ENCODE peak calls at places on chromosomes 2 and 18, in seven cellular contexts. One of them, this sample, is unnamed.

GRCh38 chr2:171807130-171807529 is 86.9 kb downstream of the SLC25A12 start:
- DNase-seq in foreskin fibroblast: no peak
- DNase-seq in caudate nucleus: no peak
- DNase-seq in GDM1: peak; percentile 6
- DNase-seq in ovary: no peak
- DNase-seq in AG04450: no peak
- DNase-seq in thoracic aorta: no peak
- DNase-seq in this sample: no peak

GRCh38 chr18:48572402-48573126 is 33.7 kb downstream of the CTIF start:
- DNase-seq in foreskin fibroblast: no peak
- DNase-seq in caudate nucleus: no peak
- DNase-seq in GDM1: no peak
- DNase-seq in ovary: no peak
- DNase-seq in AG04450: no peak
- DNase-seq in thoracic aorta: no peak
- DNase-seq in this sample: no peak

GRCh38 chr2:226720948-226721347 is 78.7 kb downstream of the IRS1 start:
- DNase-seq in foreskin fibroblast: no peak
- DNase-seq in caudate nucleus: no peak
- DNase-seq in GDM1: no peak
- DNase-seq in ovary: no peak
- DNase-seq in AG04450: no peak
- DNase-seq in thoracic aorta: no peak
- DNase-seq in this sample: no peak

GRCh38 chr2:201363857-201364560 is 6.9 kb upstream of the FLACC1 start:
- DNase-seq in foreskin fibroblast: peak; percentile 35
- DNase-seq in caudate nucleus: no peak
- DNase-seq in GDM1: peak; percentile 47
- DNase-seq in ovary: no peak
- DNase-seq in AG04450: no peak
- DNase-seq in thoracic aorta: no peak
- DNase-seq in this sample: no peak

GRCh38 chr18:35588995-35589394 is 7.5 kb downstream of the GALNT1 start:
- DNase-seq in foreskin fibroblast: no peak
- DNase-seq in caudate nucleus: no peak
- DNase-seq in GDM1: no peak
- DNase-seq in ovary: no peak
- DNase-seq in AG04450: no peak
- DNase-seq in thoracic aorta: no peak
- DNase-seq in this sample: no peak

GRCh38 chr2:231786177-231786916 is at the start of gene COPS7B:
- DNase-seq in foreskin fibroblast: peak; percentile 78
- DNase-seq in caudate nucleus: peak; percentile 62
- DNase-seq in GDM1: peak; percentile 87
- DNase-seq in ovary: peak; percentile 85
- DNase-seq in AG04450: peak; percentile 61
- DNase-seq in thoracic aorta: peak; percentile 20
- DNase-seq in this sample: peak; percentile 82

GRCh38 chr2:158079672-158080071 is 22.0 kb upstream of the UPP2 start:
- DNase-seq in foreskin fibroblast: no peak
- DNase-seq in caudate nucleus: no peak
- DNase-seq in GDM1: no peak
- DNase-seq in ovary: no peak
- DNase-seq in AG04450: no peak
- DNase-seq in thoracic aorta: no peak
- DNase-seq in this sample: no peak

GRCh38 chr18:78144669-78145068 is 834.9 kb upstream of the SALL3 start:
- DNase-seq in foreskin fibroblast: no peak
- DNase-seq in caudate nucleus: no peak
- DNase-seq in GDM1: no peak
- DNase-seq in ovary: no peak
- DNase-seq in AG04450: no peak
- DNase-seq in thoracic aorta: no peak
- DNase-seq in this sample: no peak

GRCh38 chr2:100235098-100235497 is 87.2 kb downstream of the LONRF2 start:
- DNase-seq in foreskin fibroblast: no peak
- DNase-seq in caudate nucleus: no peak
- DNase-seq in GDM1: no peak
- DNase-seq in ovary: no peak
- DNase-seq in AG04450: no peak
- DNase-seq in thoracic aorta: no peak
- DNase-seq in this sample: no peak

GRCh38 chr2:9336209-9336533 is 87.2 kb downstream of the ITGB1BP1 start:
- DNase-seq in foreskin fibroblast: peak; percentile 39
- DNase-seq in caudate nucleus: no peak
- DNase-seq in GDM1: no peak
- DNase-seq in ovary: no peak
- DNase-seq in AG04450: no peak
- DNase-seq in thoracic aorta: no peak
- DNase-seq in this sample: peak; percentile 52

GRCh38 chr2:108029912-108030311 is 43.6 kb downstream of the SLC5A7 start:
- DNase-seq in foreskin fibroblast: no peak
- DNase-seq in caudate nucleus: no peak
- DNase-seq in GDM1: no peak
- DNase-seq in ovary: no peak
- DNase-seq in AG04450: no peak
- DNase-seq in thoracic aorta: no peak
- DNase-seq in this sample: no peak

GRCh38 chr2:141493936-141494335 is 636.9 kb downstream of the LRP1B start:
- DNase-seq in foreskin fibroblast: no peak
- DNase-seq in caudate nucleus: peak; percentile 19
- DNase-seq in GDM1: no peak
- DNase-seq in ovary: no peak
- DNase-seq in AG04450: no peak
- DNase-seq in thoracic aorta: no peak
- DNase-seq in this sample: no peak

GRCh38 chr18:2537281-2537680 is 34.0 kb downstream of the METTL4 start:
- DNase-seq in foreskin fibroblast: no peak
- DNase-seq in caudate nucleus: no peak
- DNase-seq in GDM1: no peak
- DNase-seq in ovary: no peak
- DNase-seq in AG04450: no peak
- DNase-seq in thoracic aorta: no peak
- DNase-seq in this sample: no peak

This sample was measured in myocyte.